ENCODE peak calls at places on chromosomes 16 and 17, in four cellular contexts. One of them, this sample, is unnamed.

GRCh38 chr17:35627417-35627816 is 40.3 kb downstream of the AP2B1 start:
- DNase-seq in GM12878: no peak
- DNase-seq in IMR-90: no peak
- DNase-seq in K562: no peak
- DNase-seq in this sample: no peak

GRCh38 chr16:57627184-57627871 is 1.1 kb upstream of the ADGRG1 start:
- DNase-seq in K562: no peak
- DNase-seq in GM12878: no peak
- DNase-seq in IMR-90: peak
- DNase-seq in this sample: no peak

GRCh38 chr17:73521376-73521775 is 122.9 kb downstream of the SDK2 start:
- DNase-seq in K562: no peak
- DNase-seq in GM12878: no peak
- DNase-seq in IMR-90: no peak
- DNase-seq in this sample: no peak

GRCh38 chr16:1451702-1452392 is 7.5 kb upstream of the CCDC154 start:
- DNase-seq in IMR-90: no peak
- DNase-seq in GM12878: no peak
- DNase-seq in K562: no peak
- DNase-seq in this sample: no peak

GRCh38 chr16:62596101-62596500 is 559.9 kb upstream of the CDH8 start:
- DNase-seq in K562: no peak
- DNase-seq in GM12878: no peak
- DNase-seq in IMR-90: no peak
- DNase-seq in this sample: no peak

GRCh38 chr16:16042076-16042475 is 92.7 kb downstream of the ABCC1 start:
- DNase-seq in K562: no peak
- DNase-seq in GM12878: no peak
- DNase-seq in IMR-90: peak
- DNase-seq in this sample: no peak

GRCh38 chr16:30771726-30772125 is 9.6 kb downstream of the RNF40 start:
- DNase-seq in IMR-90: no peak
- DNase-seq in K562: no peak
- DNase-seq in GM12878: no peak
- DNase-seq in this sample: no peak

GRCh38 chr16:81532491-81533174 is 88.0 kb downstream of the CMIP start:
- DNase-seq in K562: no peak
- DNase-seq in GM12878: no peak
- DNase-seq in IMR-90: no peak
- DNase-seq in this sample: no peak

GRCh38 chr16:19210175-19210924 is 42.3 kb downstream of the SYT17 start:
- DNase-seq in K562: no peak
- DNase-seq in IMR-90: peak
- DNase-seq in GM12878: peak
- DNase-seq in this sample: no peak

GRCh38 chr16:86773339-86773715 is 195.0 kb downstream of the FOXL1 start:
- DNase-seq in IMR-90: no peak
- DNase-seq in K562: no peak
- DNase-seq in GM12878: no peak
- DNase-seq in this sample: no peak

GRCh38 chr17:43608313-43608712 is 53.4 kb downstream of the MEOX1 start:
- DNase-seq in GM12878: peak
- DNase-seq in IMR-90: peak
- DNase-seq in K562: no peak
- DNase-seq in this sample: no peak

GRCh38 chr17:42347198-42347597 is 41.0 kb downstream of the STAT3 start:
- DNase-seq in K562: no peak
- DNase-seq in GM12878: no peak
- DNase-seq in IMR-90: peak
- DNase-seq in this sample: no peak

GRCh38 chr16:67249762-67250327 is 1.1 kb downstream of the SLC9A5 start:
- DNase-seq in GM12878: no peak
- DNase-seq in IMR-90: peak
- DNase-seq in K562: no peak
- DNase-seq in this sample: no peak

GRCh38 chr17:57323391-57323790 is 67.1 kb downstream of the MSI2 start:
- DNase-seq in IMR-90: no peak
- DNase-seq in GM12878: no peak
- DNase-seq in K562: no peak
- DNase-seq in this sample: no peak

GRCh38 chr17:6098050-6098449 is 27.9 kb downstream of the WSCD1 start:
- DNase-seq in IMR-90: no peak
- DNase-seq in GM12878: no peak
- DNase-seq in K562: no peak
- DNase-seq in this sample: no peak

GRCh38 chr17:6100146-6100545 is 30.0 kb downstream of the WSCD1 start:
- DNase-seq in K562: no peak
- DNase-seq in GM12878: no peak
- DNase-seq in IMR-90: no peak
- DNase-seq in this sample: no peak

GRCh38 chr17:6098466-6099180 is 28.4 kb downstream of the WSCD1 start:
- DNase-seq in K562: peak
- DNase-seq in GM12878: no peak
- DNase-seq in IMR-90: no peak
- DNase-seq in this sample: no peak

GRCh38 chr17:6100891-6101290 is 30.7 kb downstream of the WSCD1 start:
- DNase-seq in IMR-90: no peak
- DNase-seq in K562: no peak
- DNase-seq in GM12878: no peak
- DNase-seq in this sample: no peak

DNA sequence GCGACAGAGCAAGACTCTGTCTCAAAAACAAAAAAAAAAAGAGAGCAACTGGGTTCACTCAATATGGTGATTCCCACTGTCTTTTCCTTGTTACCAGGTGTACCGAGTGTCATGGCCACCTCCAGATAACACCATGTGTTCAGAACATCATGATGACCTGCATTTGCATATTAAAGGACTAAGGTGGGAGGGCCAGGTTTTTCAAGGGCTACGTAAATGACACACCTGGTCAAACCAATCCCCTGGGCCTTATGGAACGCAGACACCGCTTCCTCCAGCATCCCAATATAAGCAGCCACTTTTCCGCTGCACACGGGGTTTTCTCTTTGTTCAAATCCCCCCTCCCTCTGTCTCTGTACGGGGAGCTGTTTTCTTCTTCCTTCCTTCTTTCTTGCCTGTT is 29.3 kb downstream of the WSCD1 start:
- DNase-seq in K562: no peak
- DNase-seq in GM12878: no peak
- DNase-seq in IMR-90: no peak
- DNase-seq in this sample: no peak
- TF ChIP-seq CHD1 in K562: no peak
- TF ChIP-seq CHD1 in GM12878: no peak
- TF ChIP-seq CHD1 in IMR-90: no peak
- TF ChIP-seq CHD1 in this sample: no peak

GRCh38 chr17:18233803-18234518 is 8.5 kb downstream of the LLGL1 start:
- DNase-seq in IMR-90: no peak
- DNase-seq in GM12878: no peak
- DNase-seq in K562: no peak
- DNase-seq in this sample: no peak

GRCh38 chr17:18234853-18235380 is 9.5 kb downstream of the LLGL1 start:
- DNase-seq in K562: no peak
- DNase-seq in IMR-90: no peak
- DNase-seq in GM12878: no peak
- DNase-seq in this sample: no peak

GRCh38 chr17:18237461-18237860 is 12.0 kb downstream of the LLGL1 start:
- DNase-seq in IMR-90: no peak
- DNase-seq in GM12878: no peak
- DNase-seq in K562: no peak
- DNase-seq in this sample: no peak

GRCh38 chr17:18236494-18236893 is 11.1 kb downstream of the LLGL1 start:
- DNase-seq in K562: no peak
- DNase-seq in IMR-90: no peak
- DNase-seq in GM12878: no peak
- DNase-seq in this sample: no peak

DNA sequence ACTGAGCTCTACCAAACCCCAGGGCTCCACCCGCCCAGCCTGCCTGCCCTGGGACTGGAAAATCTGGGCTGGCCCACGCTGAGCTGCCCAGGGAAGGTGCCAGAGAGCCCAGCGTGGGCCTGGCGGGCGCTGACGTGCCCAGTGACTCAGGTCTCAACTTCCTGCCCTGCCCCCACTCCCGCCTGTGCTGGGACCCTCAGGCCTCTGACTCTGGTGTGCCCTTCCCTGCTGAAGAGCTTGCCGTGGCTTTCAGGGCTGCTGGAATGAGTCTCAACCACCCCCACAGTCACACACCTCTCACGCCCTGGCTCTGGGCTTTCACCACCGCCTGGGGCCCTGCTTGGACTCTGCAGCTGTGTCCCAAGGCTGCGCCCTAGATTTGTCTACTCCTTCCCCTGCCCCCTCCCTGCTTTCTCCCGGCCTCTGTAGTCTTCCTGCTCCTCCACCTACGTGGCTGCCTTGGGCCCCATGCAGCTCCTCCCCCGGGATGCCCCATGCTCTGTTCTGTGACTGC is 10.4 kb downstream of the LLGL1 start:
- DNase-seq in K562: no peak
- DNase-seq in GM12878: no peak
- DNase-seq in IMR-90: peak
- DNase-seq in this sample: no peak
- TF ChIP-seq CHD1 in K562: no peak
- TF ChIP-seq CHD1 in GM12878: no peak
- TF ChIP-seq CHD1 in IMR-90: no peak
- TF ChIP-seq CHD1 in this sample: no peak

GRCh38 chr16:22130528-22130927 is 31.8 kb upstream of the SDR42E2 start:
- DNase-seq in IMR-90: no peak
- DNase-seq in K562: no peak
- DNase-seq in GM12878: no peak
- DNase-seq in this sample: no peak
- TF ChIP-seq CHD1 in IMR-90: no peak
- TF ChIP-seq CHD1 in K562: no peak
- TF ChIP-seq CHD1 in GM12878: no peak
- TF ChIP-seq CHD1 in this sample: no peak

DNA sequence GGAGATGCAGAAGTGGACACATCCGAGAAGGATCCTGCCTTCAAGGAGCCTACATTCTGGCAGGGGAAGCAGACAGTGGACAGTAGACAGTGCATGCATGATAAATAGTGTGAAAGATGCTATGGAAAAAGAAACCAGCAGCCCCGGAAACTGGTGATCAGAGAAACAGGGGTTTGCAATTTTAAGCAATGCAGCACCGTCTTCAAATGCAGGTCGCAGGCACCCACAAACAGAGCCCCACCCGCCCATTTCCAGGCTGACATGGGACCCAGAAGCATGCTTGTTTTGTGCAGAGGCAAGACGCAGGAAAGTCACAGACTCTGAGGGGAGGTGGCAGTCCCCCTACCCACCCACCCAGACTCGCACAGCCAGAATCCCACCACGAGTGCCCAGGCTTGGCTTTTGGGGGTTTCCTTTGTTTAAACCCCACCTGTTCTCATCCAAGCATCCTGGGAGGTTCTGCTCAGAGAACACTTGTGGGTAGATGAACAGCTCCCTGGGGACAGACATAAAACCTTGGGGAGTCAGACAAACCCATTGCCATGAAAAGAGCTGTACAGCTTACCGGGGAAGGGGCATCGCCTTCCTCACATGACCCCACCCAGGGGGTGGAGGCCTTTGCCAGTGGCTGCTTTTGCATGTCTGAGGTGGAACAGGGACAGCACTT is 114.3 kb downstream of the MGAT5B start:
- DNase-seq in GM12878: no peak
- DNase-seq in K562: no peak
- DNase-seq in IMR-90: no peak
- DNase-seq in this sample: no peak
- TF ChIP-seq CHD1 in GM12878: no peak
- TF ChIP-seq CHD1 in K562: no peak
- TF ChIP-seq CHD1 in IMR-90: no peak
- TF ChIP-seq CHD1 in this sample: no peak

DNA sequence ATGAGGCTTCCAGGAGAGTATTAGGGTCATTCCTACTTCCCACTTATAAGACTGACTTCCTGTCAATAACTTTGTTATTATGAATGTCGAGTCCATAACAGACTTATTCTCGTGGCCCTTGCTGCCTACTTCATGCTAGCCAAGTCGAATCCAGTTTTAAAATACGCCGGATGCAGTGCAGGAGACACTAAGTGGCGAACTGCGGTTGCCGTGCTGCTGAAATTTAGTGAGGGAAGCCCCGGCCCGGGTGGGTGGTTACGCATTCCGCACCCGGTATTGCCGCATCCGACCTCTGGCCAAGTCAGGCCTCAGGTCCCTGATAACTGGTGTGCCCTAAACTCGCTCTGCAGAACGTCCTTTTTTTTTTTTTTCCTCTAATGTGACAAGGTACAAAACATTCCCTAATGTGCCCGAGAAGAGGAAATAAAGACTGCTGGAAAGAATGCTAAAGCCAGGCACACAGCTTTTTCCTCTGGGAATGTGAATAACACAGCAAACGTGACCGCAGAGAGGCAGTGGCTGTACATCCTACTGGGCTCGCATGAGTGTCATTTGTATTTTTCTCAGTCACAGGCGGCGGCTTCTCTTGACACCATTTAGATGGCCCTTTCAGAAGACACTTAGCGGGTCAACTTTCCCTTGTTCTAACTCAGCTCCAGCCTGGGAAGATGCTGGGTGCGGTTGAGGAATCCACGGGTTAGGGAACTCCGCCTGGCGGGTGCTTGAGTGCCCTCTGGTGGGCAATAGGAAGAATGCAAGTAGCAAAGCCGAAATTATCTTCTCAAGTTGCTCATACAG is 7.1 kb upstream of the AKTIP start:
- DNase-seq in IMR-90: peak
- DNase-seq in K562: peak
- DNase-seq in GM12878: no peak
- DNase-seq in this sample: no peak
- TF ChIP-seq CHD1 in IMR-90: no peak
- TF ChIP-seq CHD1 in K562: no peak
- TF ChIP-seq CHD1 in GM12878: no peak
- TF ChIP-seq CHD1 in this sample: no peak

DNA sequence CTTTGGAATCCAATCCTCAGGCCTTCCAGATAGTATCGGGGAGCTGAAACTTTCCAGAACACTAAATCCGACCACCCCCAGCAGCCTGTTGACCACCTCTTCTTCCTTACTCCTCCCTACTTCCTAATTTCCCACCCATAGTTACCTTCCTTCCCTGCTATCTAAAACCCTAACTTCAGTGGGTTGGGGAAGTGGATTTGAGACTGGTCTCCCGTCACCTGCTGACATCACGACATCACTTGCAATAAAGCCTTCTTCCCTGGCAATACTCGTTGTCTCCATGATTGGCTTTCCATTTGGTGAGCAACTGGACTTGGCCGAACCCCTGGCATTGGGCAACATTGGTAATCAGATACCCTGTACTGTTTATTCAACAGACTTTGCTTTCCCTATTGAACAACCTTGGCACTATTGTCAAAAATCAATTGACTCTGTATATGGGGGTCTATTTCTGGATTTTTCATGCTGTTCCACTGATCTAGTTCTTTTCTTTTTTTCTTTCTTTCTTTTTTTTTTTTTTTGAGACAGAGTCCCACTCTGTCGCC is 11.8 kb upstream of the FOXK2 start:
- DNase-seq in IMR-90: no peak
- DNase-seq in K562: no peak
- DNase-seq in GM12878: no peak
- DNase-seq in this sample: no peak
- TF ChIP-seq CHD1 in IMR-90: no peak
- TF ChIP-seq CHD1 in K562: no peak
- TF ChIP-seq CHD1 in GM12878: no peak
- TF ChIP-seq CHD1 in this sample: no peak

GRCh38 chr17:40477796-40478195 is 23.6 kb downstream of the TNS4 start:
- DNase-seq in IMR-90: no peak
- DNase-seq in GM12878: no peak
- DNase-seq in K562: no peak
- DNase-seq in this sample: no peak
- TF ChIP-seq CHD1 in IMR-90: no peak
- TF ChIP-seq CHD1 in GM12878: no peak
- TF ChIP-seq CHD1 in K562: no peak
- TF ChIP-seq CHD1 in this sample: no peak

GRCh38 chr17:4600563-4600962 is 16.2 kb downstream of the SMTNL2 start:
- DNase-seq in IMR-90: no peak
- DNase-seq in GM12878: no peak
- DNase-seq in K562: no peak
- DNase-seq in this sample: no peak
- TF ChIP-seq CHD1 in IMR-90: no peak
- TF ChIP-seq CHD1 in GM12878: no peak
- TF ChIP-seq CHD1 in K562: no peak
- TF ChIP-seq CHD1 in this sample: no peak